ENCODE peak calls at places on chromosomes 11 and 22, in seven cellular contexts. X is endodermal cell, H is BJ, I is fibroblast of pulmonary artery, L is foreskin fibroblast, Z is colonic mucosa, O is left lung. A is an unnamed sample.

GRCh38 chr11:11230802-11231562 is 122.1 kb downstream of the CSNK2A3 start:
- DNase-seq in Z (no peak), O (no peak), X (peak; percentile 87), I (no peak), H (no peak), L (no peak), A (no peak)

GRCh38 chr11:111586305-111586915 is 15.8 kb upstream of the SIK2 start:
- DNase-seq in H (no peak), X (no peak), O (no peak), L (peak; percentile 70), I (peak; percentile 72), Z (peak; percentile 55), A (no peak)

GRCh38 chr22:49925525-49926128 is 7.2 kb downstream of the CRELD2 start:
- DNase-seq in H (no peak), X (no peak), Z (no peak), I (no peak), L (no peak), O (peak; percentile 70), A (peak; percentile 44)

GRCh38 chr11:90218606-90219005 is 4.2 kb downstream of the CHORDC1 start:
- DNase-seq in O (peak; percentile 62), Z (no peak), L (no peak), X (peak; percentile 69), H (no peak), I (no peak), A (no peak)

GRCh38 chr11:36488096-36488495 is 22.0 kb downstream of the TRAF6 start:
- DNase-seq in I (no peak), O (no peak), X (no peak), H (no peak), Z (no peak), L (no peak), A (no peak)

GRCh38 chr11:129278586-129279319 is 86.6 kb upstream of the ARHGAP32 start:
- DNase-seq in X (peak; percentile 67), O (peak; percentile 82), Z (no peak), I (no peak), H (no peak), L (peak; percentile 68), A (peak; percentile 16)

GRCh38 chr11:128814856-128815705 is 52.0 kb downstream of the KCNJ1 start:
- DNase-seq in I (peak; percentile 79), O (no peak), Z (no peak), L (peak; percentile 90), X (peak; percentile 95), H (peak; percentile 90), A (no peak)

GRCh38 chr22:31046591-31047226 is 34.4 kb upstream of the SMTN start:
- DNase-seq in O (no peak), Z (no peak), I (peak; percentile 82), L (peak; percentile 38), X (peak; percentile 59), H (no peak), A (no peak)

GRCh38 chr22:36297568-36297967 is 44.6 kb downstream of the APOL1 start:
- DNase-seq in O (peak; percentile 43), L (no peak), I (no peak), H (no peak), X (no peak), Z (no peak), A (no peak)

GRCh38 chr11:57434640-57435546 is 8.0 kb upstream of the SLC43A3 start:
- DNase-seq in O (no peak), I (peak; percentile 98), Z (no peak), X (no peak), H (peak; percentile 89), L (peak; percentile 93), A (no peak)

GRCh38 chr11:122804161-122804560 is 34.1 kb upstream of the CRTAM start:
- DNase-seq in I (peak; percentile 29), Z (no peak), H (no peak), L (peak; percentile 48), O (no peak), X (no peak), A (no peak)

GRCh38 chr11:10856689-10857603 is 907 bp downstream of the ZBED5 start:
- DNase-seq in X (peak; percentile 76), L (peak; percentile 50), I (peak; percentile 37), Z (peak; percentile 78), O (no peak), H (no peak), A (no peak)

GRCh38 chr11:67600324-67601029 is 6.3 kb upstream of the NDUFV1 start:
- DNase-seq in L (no peak), Z (no peak), H (no peak), X (no peak), I (no peak), O (no peak), A (no peak)

GRCh38 chr11:119876841-119877240 is 147.8 kb upstream of the NECTIN1 start:
- DNase-seq in L (no peak), I (no peak), X (no peak), O (no peak), Z (no peak), H (no peak), A (no peak)

DNA sequence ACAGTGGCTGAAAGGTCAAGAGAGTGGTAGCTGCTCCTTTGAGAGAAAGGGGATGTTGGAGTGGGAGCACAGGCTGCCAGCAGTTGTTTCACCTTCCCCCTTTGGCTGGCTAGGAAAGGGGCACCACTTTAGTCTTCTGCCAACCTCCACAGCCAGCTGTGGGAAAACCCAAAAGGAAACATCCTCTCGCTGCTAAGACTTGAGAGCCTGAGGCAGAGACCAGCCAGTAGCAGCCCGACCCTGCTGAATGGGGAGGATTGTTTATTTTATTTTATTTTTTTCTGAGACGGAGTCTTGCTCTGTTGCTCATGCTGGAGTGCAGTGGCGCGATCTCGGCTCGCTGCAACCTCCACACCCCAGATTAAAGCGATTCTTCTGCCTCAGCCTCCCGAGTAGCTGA is 34.5 kb downstream of the MARK2 start:
- DNase-seq in H (no peak), L (no peak), X (no peak), I (no peak), Z (no peak), O (no peak), A (no peak)
- TF ChIP-seq CTCF in H (no peak), L (no peak), X (no peak), I (no peak), Z (no peak), O (no peak), A (no peak)

GRCh38 chr22:26372890-26373289 is 56.2 kb upstream of the ASPHD2 start:
- DNase-seq in H (no peak), I (no peak), X (no peak), O (no peak), L (no peak), Z (no peak), A (no peak)

GRCh38 chr22:26380072-26380471 is 49.0 kb upstream of the ASPHD2 start:
- DNase-seq in Z (no peak), H (no peak), X (no peak), I (no peak), O (no peak), L (no peak), A (no peak)

GRCh38 chr22:26374645-26375044 is 54.4 kb upstream of the ASPHD2 start:
- DNase-seq in X (no peak), I (no peak), O (no peak), L (no peak), H (no peak), Z (no peak), A (no peak)

DNA sequence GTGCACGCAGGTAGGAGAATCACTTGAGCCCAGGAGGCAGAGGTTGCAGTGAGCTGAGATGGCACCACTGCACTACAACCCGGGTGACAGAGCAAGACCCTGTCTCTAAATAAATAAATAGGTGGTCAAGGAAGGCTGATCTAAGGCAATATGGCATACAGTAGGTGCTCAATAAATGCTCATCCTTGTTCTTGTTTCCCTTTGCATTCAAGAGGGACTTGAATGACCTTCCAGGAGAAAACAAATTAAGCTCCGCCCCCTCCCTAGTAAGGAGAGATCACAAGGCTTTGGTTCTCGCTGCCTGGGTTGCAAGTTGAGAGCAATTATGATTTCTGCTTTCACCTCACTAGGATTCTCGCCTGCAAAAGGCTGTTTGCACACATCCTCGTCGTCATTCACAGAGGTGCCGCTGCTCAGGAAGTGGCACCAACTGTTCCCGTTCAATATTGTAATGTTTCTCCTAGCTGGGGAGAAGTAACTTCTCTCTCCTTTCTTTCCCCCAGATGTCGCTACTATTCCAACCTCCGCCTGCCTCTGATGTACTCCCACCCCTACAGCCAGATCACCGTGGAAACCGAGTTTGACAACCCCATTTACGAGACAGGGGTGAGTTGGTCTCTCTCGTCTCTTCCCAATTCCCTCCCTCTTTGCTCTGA is 51.8 kb upstream of the ASPHD2 start:
- DNase-seq in O (no peak), L (no peak), I (peak; percentile 14), H (no peak), X (peak; percentile 60), Z (no peak), A (no peak)
- TF ChIP-seq CTCF in O (no peak), L (no peak), I (peak; percentile 19), H (no peak), X (peak; percentile 32), Z (no peak), A (no peak)

DNA sequence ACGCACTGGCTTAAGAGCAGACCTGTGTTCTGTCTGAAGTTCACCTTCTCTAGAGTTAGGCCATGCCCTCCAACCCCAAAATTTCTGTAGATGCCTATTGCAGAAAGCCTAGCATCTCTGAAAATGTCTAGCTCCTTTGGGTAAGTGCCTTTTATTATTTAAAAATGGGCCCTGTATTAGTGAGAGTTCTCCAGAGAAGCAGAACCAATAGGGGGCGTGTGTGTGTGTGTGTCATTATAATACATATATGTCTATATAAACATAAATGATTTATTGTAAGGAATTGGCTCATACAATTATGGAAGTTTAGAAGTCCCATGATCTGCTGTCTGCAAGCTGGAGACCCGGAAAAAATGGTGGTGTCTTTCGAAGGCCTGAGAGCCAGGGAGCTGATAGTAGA is 144.7 kb downstream of the TTC17 start:
- DNase-seq in I (peak; percentile 15), H (no peak), X (no peak), Z (no peak), L (peak; percentile 27), O (no peak), A (no peak)
- TF ChIP-seq CTCF in I (peak; percentile 21), H (peak; percentile 8), X (peak; percentile 34), Z (no peak), L (peak; percentile 27), O (no peak), A (no peak)

DNA sequence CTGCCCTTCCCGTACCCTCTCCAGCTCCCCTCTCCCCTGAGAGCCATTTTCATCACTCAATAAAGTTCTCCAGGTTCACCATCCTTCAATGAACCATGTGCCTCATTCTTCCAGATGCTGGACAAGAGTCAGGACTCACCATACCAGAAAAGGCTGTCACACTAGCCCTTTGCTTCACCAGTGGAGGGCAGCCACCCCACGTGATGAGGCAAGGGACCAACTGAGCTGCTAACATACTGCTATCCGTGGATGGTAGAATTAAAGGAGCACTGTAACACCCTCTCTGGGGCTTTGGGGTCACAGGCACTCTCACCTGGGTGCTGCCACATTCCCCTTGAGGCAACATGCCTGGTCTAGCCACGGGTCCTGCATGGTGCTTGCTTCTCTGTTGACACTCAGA is 13.1 kb upstream of the OR5I1 start:
- DNase-seq in Z (no peak), L (no peak), X (peak; percentile 61), H (no peak), I (no peak), O (no peak), A (no peak)
- TF ChIP-seq CTCF in Z (no peak), L (no peak), X (peak; percentile 64), H (no peak), I (no peak), O (no peak), A (no peak)

GRCh38 chr11:72418834-72419560 is 15.3 kb downstream of the CLPB start:
- DNase-seq in I (no peak), O (no peak), Z (no peak), H (no peak), X (peak; percentile 55), L (no peak), A (no peak)
- TF ChIP-seq CTCF in I (no peak), O (no peak), Z (no peak), H (no peak), X (peak; percentile 44), L (no peak), A (no peak)

A was measured in natural killer cell.